ENCODE peak calls at places on chromosomes 7 and 10, in four cellular contexts. B is activated naive CD8-positive, alpha-beta T cell treated with anti-CD3 and anti-CD28 coated beads for 36 hours; K is ELF-1; U is activated naive CD4-positive, alpha-beta T cell. N is an unnamed sample.

GRCh38 chr7:132656846-132657776 is 80.8 kb upstream of the PLXNA4 start:
- DNase-seq in B (no peak), K (no peak), U (no peak), N (no peak)

GRCh38 chr7:47635091-47636090 is 53.5 kb upstream of the TNS3 start:
- DNase-seq in B (no peak), K (peak; percentile 67), U (no peak), N (no peak)

GRCh38 chr7:134699871-134700270 is 53.2 kb downstream of the BPGM start:
- DNase-seq in B (no peak), K (no peak), U (no peak), N (no peak)

GRCh38 chr10:123808873-123809272 is 82.7 kb downstream of the CPXM2 start:
- DNase-seq in B (no peak), K (no peak), U (no peak), N (no peak)

GRCh38 chr10:123516291-123516690 is 149.9 kb upstream of the GPR26 start:
- DNase-seq in B (no peak), K (no peak), U (no peak), N (no peak)

GRCh38 chr10:3698312-3698711 is 86.7 kb downstream of the KLF6 start:
- DNase-seq in B (no peak), K (no peak), U (no peak), N (no peak)

GRCh38 chr10:45625879-45626278 is 46.7 kb downstream of the ZFAND4 start:
- DNase-seq in B (no peak), K (no peak), U (no peak), N (no peak)

GRCh38 chr7:16471933-16472332 is 6.4 kb upstream of the SOSTDC1 start:
- DNase-seq in B (no peak), K (no peak), U (no peak), N (no peak)

GRCh38 chr10:131080571-131080970 is 230.9 kb downstream of the TCERG1L start:
- DNase-seq in B (no peak), K (no peak), U (no peak), N (no peak)

GRCh38 chr10:99742240-99742639 is 10.2 kb downstream of the CUTC start:
- DNase-seq in B (no peak), K (no peak), U (no peak), N (no peak)

GRCh38 chr10:79285315-79286185 is 61.7 kb upstream of the PPIF start:
- DNase-seq in B (peak; percentile 56), K (no peak), U (no peak), N (no peak)

GRCh38 chr7:31440511-31440910 is 73.4 kb upstream of the ITPRID1 start:
- DNase-seq in B (no peak), K (no peak), U (no peak), N (no peak)

GRCh38 chr10:77286851-77287250 is 350.8 kb downstream of the KCNMA1 start:
- DNase-seq in B (no peak), K (no peak), U (no peak), N (no peak)

GRCh38 chr7:129480674-129481363 is 21.5 kb upstream of the SMKR1 start:
- DNase-seq in B (no peak), K (no peak), U (no peak), N (no peak)

GRCh38 chr10:97229322-97229721 is 43.6 kb upstream of the SLIT1 start:
- DNase-seq in B (no peak), K (no peak), U (no peak), N (no peak)

GRCh38 chr7:70598976-70599375 is 533.0 kb upstream of the GALNT17 start:
- DNase-seq in B (no peak), K (no peak), U (no peak), N (no peak)

GRCh38 chr10:103802637-103803353 is 52.6 kb downstream of the SH3PXD2A start:
- DNase-seq in B (no peak), K (no peak), U (no peak), N (no peak)

GRCh38 chr10:108358912-108359311 is 1194.4 kb upstream of the SORCS1 start:
- DNase-seq in B (no peak), K (no peak), U (no peak), N (no peak)

GRCh38 chr10:86654411-86655172 is at the start of gene OPN4:
- DNase-seq in B (no peak), K (no peak), U (no peak), N (no peak)

GRCh38 chr7:139994356-139994755 is 68.4 kb downstream of the PARP12 start:
- DNase-seq in B (no peak), K (no peak), U (no peak), N (no peak)

GRCh38 chr10:5944389-5945202 is 32.7 kb downstream of the IL15RA start:
- DNase-seq in B (no peak), K (no peak), U (no peak), N (no peak)

GRCh38 chr7:90596745-90597526 is 815 bp downstream of the CDK14 start:
- DNase-seq in B (no peak), K (peak; percentile 34), U (no peak), N (no peak)

GRCh38 chr7:13279854-13280435 is 592.5 kb downstream of the ARL4A start:
- DNase-seq in B (no peak), K (no peak), U (no peak), N (no peak)

GRCh38 chr7:3691478-3692151 is 390.6 kb downstream of the SDK1 start:
- DNase-seq in B (no peak), K (no peak), U (no peak), N (no peak)

GRCh38 chr7:39650676-39651075 is 27.3 kb downstream of the RALA start:
- DNase-seq in B (no peak), K (no peak), U (no peak), N (no peak)

GRCh38 chr7:85521108-85521694 is 334.3 kb upstream of the SEMA3D start:
- DNase-seq in B (no peak), K (no peak), U (no peak), N (no peak)

GRCh38 chr7:47887016-47887640 is 61.1 kb downstream of the PKD1L1 start:
- DNase-seq in B (no peak), K (no peak), U (no peak), N (no peak)

GRCh38 chr10:4816966-4817365 is 9.0 kb upstream of the AKR1E2 start:
- DNase-seq in B (no peak), K (no peak), U (no peak), N (no peak)

GRCh38 chr7:96151889-96152288 is 170.0 kb downstream of the SLC25A13 start:
- DNase-seq in B (no peak), K (no peak), U (no peak), N (no peak)

GRCh38 chr7:106484562-106484961 is 176.4 kb downstream of the CCDC71L start:
- DNase-seq in B (no peak), K (no peak), U (no peak), N (no peak)

N was measured in cortex of kidney.